ENCODE peak calls at places on chromosomes 1 and 21, in eight cellular contexts. L is cardiac muscle cell; K is cardiac fibroblast; D is esophagus squamous epithelium; I is CD8-positive, alpha-beta T cell; Z is AG09309; B is psoas muscle; C is body of pancreas. S is an unnamed sample.

GRCh38 chr1:78553859-78554258 is 63.1 kb downstream of the PTGFR start:
- DNase-seq in L (peak; percentile 10), Z (no peak), C (no peak), I (no peak), K (peak; percentile 43), B (no peak), D (no peak), S (no peak)

GRCh38 chr1:224668991-224669390 is 52.9 kb downstream of the CNIH3 start:
- DNase-seq in C (peak; percentile 59), K (peak; percentile 18), B (no peak), Z (no peak), I (no peak), L (no peak), D (no peak), S (peak; percentile 27)

GRCh38 chr1:208942394-208942793 is 641.1 kb upstream of the CAMK1G start:
- DNase-seq in D (no peak), Z (no peak), K (peak; percentile 5), B (no peak), C (no peak), I (no peak), L (peak; percentile 2), S (no peak)

GRCh38 chr21:39840373-39841097 is 26.7 kb upstream of the PCP4 start:
- DNase-seq in C (no peak), K (no peak), B (no peak), D (no peak), Z (no peak), L (no peak), I (no peak), S (no peak)

GRCh38 chr21:38716942-38717341 is 88.8 kb upstream of the ETS2 start:
- DNase-seq in Z (no peak), C (no peak), L (no peak), D (no peak), B (no peak), K (no peak), I (no peak), S (peak; percentile 18)

GRCh38 chr1:90800012-90800717 is 83.1 kb upstream of the BARHL2 start:
- DNase-seq in K (no peak), Z (no peak), L (no peak), I (no peak), C (no peak), B (no peak), D (no peak), S (peak; percentile 2)

GRCh38 chr1:117821782-117822447 is 107.5 kb downstream of the GDAP2 start:
- DNase-seq in L (peak; percentile 92), I (no peak), C (peak; percentile 58), Z (peak; percentile 81), D (no peak), B (no peak), K (peak; percentile 97), S (peak; percentile 93)

GRCh38 chr1:28737245-28738137 is 751 bp downstream of the YTHDF2 start:
- DNase-seq in I (peak; percentile 3), Z (no peak), D (no peak), K (peak; percentile 58), L (peak; percentile 59), B (peak; percentile 34), C (peak; percentile 57), S (peak; percentile 61)

GRCh38 chr1:236154126-236154525 is 11.8 kb downstream of the GPR137B start:
- DNase-seq in L (no peak), B (no peak), Z (no peak), D (no peak), C (no peak), K (no peak), I (no peak), S (no peak)

GRCh38 chr1:154951901-154952657 is 3.8 kb downstream of the PBXIP1 start:
- DNase-seq in L (no peak), I (no peak), C (no peak), D (no peak), B (no peak), Z (no peak), K (no peak), S (no peak)

GRCh38 chr1:15799928-15800835 is 7.3 kb downstream of the UQCRHL start:
- DNase-seq in L (peak; percentile 60), K (peak; percentile 75), Z (no peak), B (peak; percentile 28), D (no peak), I (no peak), C (peak; percentile 87), S (peak; percentile 83)

GRCh38 chr1:2834741-2835564 is 33.5 kb upstream of the TTC34 start:
- DNase-seq in C (no peak), Z (no peak), B (no peak), D (no peak), L (no peak), I (no peak), K (no peak), S (no peak)

GRCh38 chr21:37908691-37909090 is 7.6 kb downstream of the KCNJ6 start:
- DNase-seq in Z (no peak), D (no peak), L (no peak), B (no peak), C (no peak), I (no peak), K (no peak), S (no peak)

GRCh38 chr1:938711-939504 is 15.2 kb downstream of the SAMD11 start:
- DNase-seq in D (no peak), K (no peak), Z (no peak), L (no peak), C (no peak), B (no peak), I (no peak), S (no peak)
- H3K4me3 ChIP-seq in D (no peak overlapping the region), K (no peak overlapping the region), Z (no peak overlapping the region), L (no peak overlapping the region), C (no peak overlapping the region), B (no peak overlapping the region), I (no peak overlapping the region), S (no peak overlapping the region)

DNA sequence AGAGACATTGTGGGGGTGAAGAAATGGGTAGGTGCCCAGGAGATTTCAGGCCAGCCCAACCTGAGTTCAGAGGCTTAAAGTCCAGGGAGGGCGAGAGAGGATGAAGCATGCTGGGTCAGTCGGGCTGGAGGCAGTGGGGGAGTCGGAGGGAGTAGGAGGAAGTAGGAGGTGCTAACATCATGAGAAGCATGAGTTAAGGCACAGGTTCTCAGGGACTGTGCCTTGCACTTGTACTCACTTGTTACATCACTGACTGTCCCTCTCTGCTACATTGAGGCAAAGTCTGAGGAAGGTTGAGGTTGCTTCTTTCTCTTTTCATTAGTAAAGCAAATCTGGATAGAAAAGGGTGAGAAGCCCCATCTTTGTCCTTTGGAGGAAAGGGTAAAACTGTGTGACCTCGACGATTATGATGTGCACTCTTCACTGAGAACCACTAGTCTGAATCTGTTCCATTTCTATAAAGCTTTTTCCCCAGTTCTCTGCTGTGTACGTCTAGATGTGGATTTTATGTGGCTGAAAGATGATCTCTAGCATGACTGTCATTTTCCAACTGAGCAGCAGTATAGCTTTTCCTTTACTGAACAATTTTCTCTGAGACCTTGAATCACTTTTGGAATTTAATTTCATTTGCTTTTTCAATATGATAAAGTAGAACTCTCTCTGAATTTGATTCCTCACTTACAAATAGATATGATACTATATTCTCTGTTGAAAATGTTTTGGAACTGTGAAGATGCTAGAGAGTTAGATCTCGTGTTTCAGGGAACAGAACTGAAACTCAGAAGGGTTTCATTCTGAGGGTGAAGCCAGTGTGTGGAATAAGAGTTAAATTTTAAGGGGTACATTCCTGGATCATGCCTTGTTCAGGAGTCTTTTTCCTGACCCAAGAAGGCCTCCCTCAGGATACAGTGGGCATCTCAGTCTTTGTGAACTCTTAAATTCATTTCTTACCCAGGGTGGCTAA is 94.6 kb downstream of the FGGY start:
- DNase-seq in L (no peak), D (no peak), I (no peak), C (no peak), K (no peak), Z (no peak), B (no peak), S (no peak)
- TF ChIP-seq CTCF in L (no peak), D (no peak), I (no peak), C (no peak), K (no peak), Z (no peak), B (no peak), S (no peak)

DNA sequence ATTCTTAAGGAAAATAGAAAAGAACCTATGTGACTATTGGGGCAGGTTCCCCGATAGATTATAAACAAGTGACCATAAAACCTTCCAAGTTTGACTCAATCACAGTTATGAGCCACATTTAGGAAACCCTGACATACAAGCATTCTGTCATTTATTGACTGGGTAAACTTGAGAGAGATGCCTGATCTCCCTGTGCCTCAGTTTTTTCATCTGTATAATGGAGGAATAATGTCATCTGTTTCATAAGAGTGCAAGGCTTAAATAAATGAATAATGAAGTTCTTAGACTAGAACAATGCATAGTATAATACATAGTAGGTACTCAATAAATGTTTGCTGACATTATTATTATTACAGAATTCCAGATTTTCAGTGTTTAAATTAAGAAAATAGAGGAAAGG is 18.9 kb upstream of the EEIG2 start:
- DNase-seq in K (no peak), L (no peak), B (no peak), I (no peak), C (no peak), Z (no peak), D (no peak), S (no peak)
- H3K4me3 ChIP-seq in K (no peak overlapping the region), L (no peak overlapping the region), B (no peak overlapping the region), I (no peak overlapping the region), C (no peak overlapping the region), Z (no peak overlapping the region), D (no peak overlapping the region), S (no peak overlapping the region)

GRCh38 chr1:33349081-33349759 is 28.3 kb upstream of the A3GALT2 start:
- DNase-seq in C (peak; percentile 64), Z (no peak), L (peak; percentile 61), I (peak; percentile 10), B (peak; percentile 70), K (no peak), D (no peak), S (peak; percentile 39)

GRCh38 chr1:33348676-33349080 is 27.8 kb upstream of the A3GALT2 start:
- DNase-seq in Z (no peak), B (peak; percentile 41), K (no peak), C (peak; percentile 43), D (no peak), I (no peak), L (peak; percentile 43), S (peak; percentile 53)

GRCh38 chr1:33349778-33350610 is 29.1 kb upstream of the A3GALT2 start:
- DNase-seq in B (peak; percentile 92), K (peak; percentile 71), Z (no peak), L (peak; percentile 88), D (no peak), C (peak; percentile 93), I (peak; percentile 64), S (peak; percentile 84)

GRCh38 chr1:33351281-33351660 is 30.4 kb upstream of the A3GALT2 start:
- DNase-seq in D (no peak), Z (no peak), I (no peak), L (no peak), C (no peak), B (no peak), K (no peak), S (no peak)

GRCh38 chr1:33350611-33351280 is 29.8 kb upstream of the A3GALT2 start:
- DNase-seq in D (no peak), L (no peak), Z (no peak), I (no peak), K (no peak), C (no peak), B (no peak), S (no peak)
- TF ChIP-seq CTCF in D (no peak), L (no peak), Z (no peak), I (no peak), K (no peak), C (no peak), B (no peak), S (no peak)

S was measured in fibroblast of villous mesenchyme.